ENCODE peak calls at places on chromosomes 12 and 14, in four cellular contexts. One of them, this sample, is unnamed. For H3K36me3, the result is how much of the 10 kb centered on the place peaks cover.

GRCh38 chr12:131348226-131349010 is 362.5 kb upstream of the SFSWAP start:
- DNase-seq in cardiac muscle cell: no peak
- DNase-seq in Peyer's patch: no peak
- DNase-seq in mesenchymal stem cell: no peak
- DNase-seq in this sample: no peak

GRCh38 chr14:89276424-89276975 is 140.5 kb downstream of the FOXN3 start:
- DNase-seq in mesenchymal stem cell: peak
- DNase-seq in cardiac muscle cell: peak
- DNase-seq in Peyer's patch: no peak
- DNase-seq in this sample: peak

GRCh38 chr12:91663331-91663998 is 480.8 kb upstream of the DCN start:
- DNase-seq in cardiac muscle cell: no peak
- DNase-seq in mesenchymal stem cell: no peak
- DNase-seq in Peyer's patch: no peak
- DNase-seq in this sample: no peak

GRCh38 chr12:56029666-56030293 is 8.9 kb downstream of the IKZF4 start:
- DNase-seq in cardiac muscle cell: peak
- DNase-seq in mesenchymal stem cell: peak
- DNase-seq in Peyer's patch: no peak
- DNase-seq in this sample: no peak

GRCh38 chr12:39122562-39123204 is 217.3 kb upstream of the CPNE8 start:
- DNase-seq in Peyer's patch: no peak
- DNase-seq in cardiac muscle cell: no peak
- DNase-seq in mesenchymal stem cell: no peak
- DNase-seq in this sample: peak

GRCh38 chr12:47905313-47905730 is 528 bp upstream of the VDR start:
- DNase-seq in Peyer's patch: peak
- DNase-seq in cardiac muscle cell: no peak
- DNase-seq in mesenchymal stem cell: peak
- DNase-seq in this sample: peak

GRCh38 chr12:120376009-120376408 is 7.0 kb upstream of the MSI1 start:
- DNase-seq in Peyer's patch: no peak
- DNase-seq in mesenchymal stem cell: no peak
- DNase-seq in cardiac muscle cell: no peak
- DNase-seq in this sample: peak

GRCh38 chr14:68458840-68459469 is 333.9 kb downstream of the ZFP36L1 start:
- DNase-seq in mesenchymal stem cell: peak
- DNase-seq in cardiac muscle cell: peak
- DNase-seq in Peyer's patch: no peak
- DNase-seq in this sample: peak

GRCh38 chr14:69441948-69442347 is 42.6 kb upstream of the PLEKHD1 start:
- DNase-seq in cardiac muscle cell: no peak
- DNase-seq in mesenchymal stem cell: no peak
- DNase-seq in Peyer's patch: no peak
- DNase-seq in this sample: no peak

GRCh38 chr14:61147369-61147897 is 133.7 kb downstream of the TMEM30B start:
- DNase-seq in Peyer's patch: no peak
- DNase-seq in cardiac muscle cell: peak
- DNase-seq in mesenchymal stem cell: no peak
- DNase-seq in this sample: peak

GRCh38 chr14:99415496-99416281 is 65.0 kb downstream of the SETD3 start:
- DNase-seq in cardiac muscle cell: peak
- DNase-seq in mesenchymal stem cell: peak
- DNase-seq in Peyer's patch: no peak
- DNase-seq in this sample: peak

GRCh38 chr12:6942331-6942665 is 1.3 kb upstream of the RNU7-1 start:
- DNase-seq in cardiac muscle cell: no peak
- DNase-seq in mesenchymal stem cell: no peak
- DNase-seq in Peyer's patch: peak
- DNase-seq in this sample: no peak

GRCh38 chr12:96375173-96375572 is 25.1 kb downstream of the CDK17 start:
- DNase-seq in cardiac muscle cell: peak
- DNase-seq in Peyer's patch: no peak
- DNase-seq in mesenchymal stem cell: no peak
- DNase-seq in this sample: no peak

GRCh38 chr14:101471723-101472517 is 89.4 kb upstream of the DIO3 start:
- DNase-seq in cardiac muscle cell: no peak
- DNase-seq in Peyer's patch: peak
- DNase-seq in mesenchymal stem cell: no peak
- DNase-seq in this sample: no peak

GRCh38 chr14:80491131-80491530 is 279.8 kb upstream of the DIO2 start:
- DNase-seq in cardiac muscle cell: peak
- DNase-seq in mesenchymal stem cell: peak
- DNase-seq in Peyer's patch: no peak
- DNase-seq in this sample: no peak

DNA sequence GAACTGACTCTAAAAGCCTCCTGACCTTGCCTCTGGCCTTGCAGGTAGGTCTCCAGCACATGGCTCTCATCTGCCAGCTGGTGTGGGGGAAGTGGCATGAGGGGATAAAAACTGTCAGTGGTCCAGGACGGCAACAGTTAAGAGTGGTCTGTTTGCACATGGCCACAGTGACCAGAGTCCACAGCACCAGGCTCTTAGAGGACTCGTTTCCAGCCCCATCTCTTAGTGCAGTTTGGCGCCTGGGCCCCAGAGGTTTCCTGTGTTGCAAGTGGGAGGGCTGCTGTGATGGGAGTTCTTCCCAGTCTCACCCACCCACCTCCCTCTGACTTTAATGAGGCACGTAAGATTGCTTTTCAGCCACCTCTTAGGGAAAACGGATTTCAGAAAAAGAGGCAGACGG is 37.0 kb downstream of the APPL2 start:
- DNase-seq in cardiac muscle cell: no peak
- DNase-seq in Peyer's patch: no peak
- DNase-seq in mesenchymal stem cell: no peak
- DNase-seq in this sample: no peak
- H3K36me3 ChIP-seq in cardiac muscle cell: under half
- H3K36me3 ChIP-seq in Peyer's patch: half or more
- H3K36me3 ChIP-seq in mesenchymal stem cell: half or more
- H3K36me3 ChIP-seq in this sample: under half

DNA sequence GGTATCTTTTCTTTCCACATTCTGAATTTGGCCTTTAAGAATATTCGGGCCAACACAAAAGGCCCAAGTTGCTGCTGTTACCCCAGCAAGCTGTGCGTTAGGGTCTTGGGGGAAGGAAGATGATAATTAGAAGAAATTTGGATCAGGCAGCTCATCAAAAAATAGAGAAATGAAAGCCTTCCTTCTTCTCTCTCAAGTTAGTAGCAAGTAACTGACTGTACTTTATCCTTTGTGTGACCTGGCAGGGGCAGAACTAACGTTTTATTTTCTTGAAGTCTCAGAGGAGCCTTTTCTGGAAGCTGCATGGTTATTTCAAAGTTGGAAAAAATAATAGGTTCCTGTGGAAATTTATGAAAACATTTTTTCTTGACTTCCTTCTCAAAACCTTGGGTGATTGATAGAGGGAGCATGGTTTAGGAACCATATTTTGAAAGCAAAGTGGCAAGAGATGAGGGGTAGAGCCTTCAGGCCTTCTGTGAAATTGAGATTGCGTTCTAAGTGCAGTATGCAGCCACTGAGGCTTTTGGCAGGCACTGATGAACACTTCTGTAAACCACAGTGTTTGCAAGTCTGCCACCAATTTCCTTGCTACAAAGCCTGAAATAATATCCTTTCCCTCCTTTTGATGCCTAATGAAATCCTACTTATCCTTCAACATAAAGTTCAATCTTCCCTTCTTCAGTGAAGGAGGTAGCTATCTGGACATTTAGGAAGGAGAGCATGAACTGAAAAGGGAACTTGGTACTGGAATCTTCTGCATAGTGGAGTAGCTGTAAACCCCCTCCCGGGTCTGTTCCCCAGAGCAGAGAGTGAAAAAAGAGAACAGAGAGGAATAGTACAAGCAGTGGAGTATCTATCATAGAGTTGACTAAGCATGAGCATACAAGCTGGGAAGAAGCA is 123.2 kb downstream of the FGD4 start:
- DNase-seq in Peyer's patch: no peak
- DNase-seq in cardiac muscle cell: peak
- DNase-seq in mesenchymal stem cell: no peak
- DNase-seq in this sample: no peak
- H3K27ac ChIP-seq in Peyer's patch: peak
- H3K27ac ChIP-seq in cardiac muscle cell: peak
- H3K27ac ChIP-seq in mesenchymal stem cell: no peak
- H3K27ac ChIP-seq in this sample: no peak

DNA sequence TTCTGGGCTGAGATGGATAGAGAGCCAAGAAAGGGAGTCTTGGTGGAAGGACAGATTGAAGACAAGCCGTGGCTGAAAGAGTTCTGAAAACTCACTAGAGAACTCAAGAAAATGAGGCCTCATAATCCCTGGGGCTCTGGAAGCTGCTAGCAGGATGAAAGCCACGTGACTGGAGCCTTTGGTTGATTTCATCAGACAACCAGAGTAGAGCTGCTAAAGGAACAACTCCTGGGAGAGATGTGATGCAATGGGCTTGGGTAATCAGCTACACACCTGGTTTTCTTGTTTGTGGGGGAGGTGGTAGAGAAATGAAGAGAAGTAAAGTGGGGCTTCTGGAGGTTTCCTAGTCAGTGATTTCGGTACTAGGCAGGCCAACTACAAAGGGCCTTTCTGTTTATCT is 13.4 kb downstream of the CSRNP2 start:
- DNase-seq in Peyer's patch: no peak
- DNase-seq in mesenchymal stem cell: peak
- DNase-seq in cardiac muscle cell: peak
- DNase-seq in this sample: peak
- H3K36me3 ChIP-seq in Peyer's patch: half or more
- H3K36me3 ChIP-seq in mesenchymal stem cell: half or more
- H3K36me3 ChIP-seq in cardiac muscle cell: half or more
- H3K36me3 ChIP-seq in this sample: under half

GRCh38 chr14:105090493-105091334 is 25.5 kb upstream of the GPR132 start:
- DNase-seq in Peyer's patch: peak
- DNase-seq in mesenchymal stem cell: peak
- DNase-seq in cardiac muscle cell: peak
- DNase-seq in this sample: peak

GRCh38 chr14:105089746-105090492 is 24.7 kb upstream of the GPR132 start:
- DNase-seq in Peyer's patch: peak
- DNase-seq in mesenchymal stem cell: no peak
- DNase-seq in cardiac muscle cell: no peak
- DNase-seq in this sample: no peak

GRCh38 chr14:105087308-105087962 is 22.2 kb upstream of the GPR132 start:
- DNase-seq in cardiac muscle cell: peak
- DNase-seq in mesenchymal stem cell: peak
- DNase-seq in Peyer's patch: peak
- DNase-seq in this sample: peak

GRCh38 chr14:105087963-105088811 is 23.0 kb upstream of the GPR132 start:
- DNase-seq in Peyer's patch: peak
- DNase-seq in cardiac muscle cell: peak
- DNase-seq in mesenchymal stem cell: peak
- DNase-seq in this sample: peak

DNA sequence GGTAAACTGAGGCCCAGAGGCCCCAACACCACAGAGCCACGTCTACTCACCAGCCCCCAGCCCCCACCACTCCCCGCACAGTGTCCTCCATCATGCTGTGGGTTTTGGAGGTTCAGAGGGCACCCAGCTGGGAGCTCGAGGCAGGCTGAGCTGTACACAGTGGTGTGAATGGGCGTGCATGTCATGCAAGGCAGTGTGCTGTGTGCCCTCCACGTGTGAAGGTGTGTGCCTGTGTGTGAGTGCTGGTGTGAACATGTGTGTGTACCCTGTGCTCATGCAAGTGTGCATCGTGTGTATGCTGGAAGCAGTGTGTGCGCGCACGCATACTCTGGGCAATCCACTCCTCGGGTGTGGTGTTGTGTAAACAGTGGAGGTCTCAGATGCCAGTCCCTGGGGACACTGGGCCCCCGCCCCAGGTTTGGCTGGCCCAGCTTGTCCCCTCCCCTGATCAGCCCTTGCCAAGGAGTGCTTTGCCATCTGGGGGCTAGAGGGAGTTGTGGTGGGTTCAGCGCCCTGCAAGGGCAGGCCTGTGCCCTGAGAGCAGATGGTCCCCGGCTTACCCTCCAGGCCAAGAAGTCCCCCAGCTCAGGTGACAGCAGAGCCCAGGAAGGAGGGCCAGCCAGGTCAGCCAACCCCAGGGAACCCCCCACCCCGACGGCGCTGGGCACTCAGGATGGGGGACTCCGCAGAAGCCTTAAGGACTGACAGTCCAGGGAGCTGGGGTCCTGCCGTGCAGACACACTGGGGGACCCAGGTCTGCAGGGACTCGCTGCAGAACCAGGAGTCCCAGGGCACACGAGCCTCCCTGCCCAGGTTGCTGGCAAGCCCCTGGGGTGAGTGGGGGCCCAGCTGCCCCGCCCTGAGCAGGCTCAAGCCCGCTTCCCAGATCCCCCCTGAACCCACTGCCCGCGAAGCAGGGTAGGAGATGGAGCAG is 23.8 kb upstream of the GPR132 start:
- DNase-seq in Peyer's patch: peak
- DNase-seq in cardiac muscle cell: no peak
- DNase-seq in mesenchymal stem cell: peak
- DNase-seq in this sample: no peak
- H3K27ac ChIP-seq in Peyer's patch: no peak
- H3K27ac ChIP-seq in cardiac muscle cell: peak
- H3K27ac ChIP-seq in mesenchymal stem cell: no peak
- H3K27ac ChIP-seq in this sample: no peak

DNA sequence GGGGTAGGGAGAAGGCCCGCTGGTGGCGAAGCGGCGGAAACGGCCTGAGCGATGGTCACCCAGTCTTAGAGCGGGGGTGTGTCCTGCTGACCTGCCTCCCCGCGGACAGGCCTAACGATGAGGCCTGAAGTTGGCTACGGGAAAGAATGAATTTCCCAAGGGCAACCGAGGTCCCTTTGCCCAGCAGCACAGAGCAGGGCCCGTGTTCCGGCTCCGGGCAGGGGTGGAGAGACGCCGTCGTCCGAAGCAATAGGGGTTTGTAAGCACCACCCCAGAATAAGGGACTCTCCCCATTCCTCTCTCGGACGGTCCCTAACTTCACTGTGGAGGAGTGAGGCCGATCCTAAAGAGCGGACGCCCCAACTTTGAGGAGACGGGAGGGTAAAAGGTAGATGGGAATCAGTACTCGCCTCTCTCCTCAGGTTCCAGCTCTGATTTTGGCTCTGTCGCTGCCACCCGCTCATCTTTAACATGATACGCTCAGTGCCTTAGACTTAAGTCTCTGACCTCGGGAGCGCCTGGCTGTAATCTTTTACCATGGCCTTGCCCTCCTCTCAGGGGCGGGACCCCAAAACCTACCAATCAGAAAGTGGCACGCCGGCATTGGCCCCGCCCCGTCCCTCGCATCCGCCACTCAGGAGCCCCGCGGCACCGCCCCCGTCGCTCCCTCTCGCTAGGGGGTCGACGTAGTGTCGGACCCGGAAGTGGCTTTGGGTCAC is at the start of gene DDIT3:
- DNase-seq in mesenchymal stem cell: peak
- DNase-seq in cardiac muscle cell: peak
- DNase-seq in Peyer's patch: peak
- DNase-seq in this sample: peak
- H3K36me3 ChIP-seq in mesenchymal stem cell: under half
- H3K36me3 ChIP-seq in cardiac muscle cell: under half
- H3K36me3 ChIP-seq in Peyer's patch: under half
- H3K36me3 ChIP-seq in this sample: under half

DNA sequence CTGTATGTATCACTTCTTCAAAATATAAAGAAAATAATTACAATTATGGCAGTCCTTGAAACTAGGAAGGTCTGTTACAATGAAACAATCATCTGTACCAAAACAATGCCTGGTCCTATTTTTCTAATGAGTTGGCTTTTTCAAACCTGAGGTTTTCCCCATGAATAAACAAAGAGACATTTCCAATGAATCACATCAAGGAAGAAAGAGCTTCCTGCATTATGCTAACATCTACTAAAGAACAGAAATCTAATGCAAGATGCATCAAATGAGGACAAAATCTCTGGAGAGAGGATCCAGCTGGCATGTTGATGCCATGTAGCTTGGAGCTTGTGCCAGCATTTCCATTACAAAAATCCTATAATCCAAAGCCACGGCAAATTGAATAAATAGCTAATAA is 29.3 kb downstream of the NIN start:
- DNase-seq in mesenchymal stem cell: peak
- DNase-seq in cardiac muscle cell: no peak
- DNase-seq in Peyer's patch: no peak
- DNase-seq in this sample: peak
- H3K27ac ChIP-seq in mesenchymal stem cell: peak
- H3K27ac ChIP-seq in cardiac muscle cell: no peak
- H3K27ac ChIP-seq in Peyer's patch: no peak
- H3K27ac ChIP-seq in this sample: no peak

This sample was measured in mammary epithelial cell.